ENCODE peak calls at places on chromosomes 5 and 9, in five cellular contexts. A is NCI-H1694 treated with DMSO at 0.1 percent for 48 hours; M is T-helper 17 cell; Z is kidney epithelial cell; O is stimulated activated CD8-positive, alpha-beta memory T cell treated with anti-CD3 and anti-CD28 coated beads, Interleukin-7, amount 100 ng/mL, for 48 hours. K is an unnamed sample.

GRCh38 chr5:1565737-1566734 is 42.3 kb upstream of the LPCAT1 start:
- DNase-seq in A (no peak), M (no peak), Z (no peak), O (no peak), K (no peak)

GRCh38 chr5:43433381-43433780 is 21.2 kb upstream of the CCL28 start:
- DNase-seq in A (no peak), M (no peak), Z (no peak), O (no peak), K (no peak)

GRCh38 chr9:89661391-89661949 is 56.7 kb downstream of the GADD45G start:
- DNase-seq in A (no peak), M (no peak), Z (no peak), O (no peak), K (no peak)

GRCh38 chr5:127950707-127951356 is 132.7 kb upstream of the SLC12A2 start:
- DNase-seq in A (no peak), M (no peak), Z (no peak), O (no peak), K (no peak)

GRCh38 chr9:99682378-99682777 is 139.3 kb upstream of the NR4A3 start:
- DNase-seq in A (no peak), M (no peak), Z (no peak), O (no peak), K (no peak)

GRCh38 chr9:76394896-76395244 is 644 bp upstream of the RFK start:
- DNase-seq in A (peak), M (peak), Z (no peak), O (no peak), K (peak)

GRCh38 chr9:20209421-20210340 is 412.6 kb downstream of the MLLT3 start:
- DNase-seq in A (no peak), M (no peak), Z (no peak), O (peak), K (no peak)

GRCh38 chr5:109560554-109560953 is 129.2 kb upstream of the MAN2A1 start:
- DNase-seq in A (no peak), M (no peak), Z (no peak), O (no peak), K (no peak)

GRCh38 chr9:13427587-13427986 is 148.1 kb upstream of the MPDZ start:
- DNase-seq in A (peak), M (no peak), Z (no peak), O (no peak), K (peak)

GRCh38 chr9:37963936-37964739 is 60.2 kb upstream of the SLC25A51 start:
- DNase-seq in A (no peak), M (no peak), Z (no peak), O (no peak), K (no peak)

GRCh38 chr9:80555782-80556325 is 984.1 kb downstream of the TLE4 start:
- DNase-seq in A (no peak), M (no peak), Z (no peak), O (no peak), K (no peak)

GRCh38 chr5:173917788-173918786 is 29.9 kb downstream of the CPEB4 start:
- DNase-seq in A (no peak), M (peak), Z (peak), O (no peak), K (peak)

GRCh38 chr9:34430843-34431437 is 27.4 kb downstream of the FAM219A start:
- DNase-seq in A (peak), M (no peak), Z (no peak), O (no peak), K (peak)

GRCh38 chr9:19782005-19782404 is 6.8 kb downstream of the SLC24A2 start:
- DNase-seq in A (no peak), M (no peak), Z (no peak), O (no peak), K (no peak)

GRCh38 chr5:16137177-16137576 is 42.4 kb downstream of the MARCHF11 start:
- DNase-seq in A (no peak), M (no peak), Z (no peak), O (no peak), K (no peak)

GRCh38 chr5:178244566-178244965 is 12.0 kb upstream of the PHYKPL start:
- DNase-seq in A (no peak), M (no peak), Z (no peak), O (no peak), K (no peak)

GRCh38 chr9:83006378-83006777 is 56.6 kb downstream of the RASEF start:
- DNase-seq in A (no peak), M (no peak), Z (no peak), O (no peak), K (no peak)

GRCh38 chr9:124724415-124725067 is 46.6 kb downstream of the NR6A1 start:
- DNase-seq in A (no peak), M (no peak), Z (no peak), O (no peak), K (no peak)

GRCh38 chr5:63127054-63127453 is 548.4 kb downstream of the LRRC70 start:
- DNase-seq in A (no peak), M (no peak), Z (peak), O (no peak), K (no peak)

GRCh38 chr9:27924502-27924901 is 351.2 kb upstream of the C9orf72 start:
- DNase-seq in A (no peak), M (no peak), Z (no peak), O (no peak), K (no peak)

GRCh38 chr5:68710514-68710913 is 383.3 kb upstream of the SLC30A5 start:
- DNase-seq in A (no peak), M (no peak), Z (no peak), O (no peak), K (no peak)

GRCh38 chr5:17096975-17097695 is 120.3 kb upstream of the BASP1 start:
- DNase-seq in A (no peak), M (no peak), Z (peak), O (no peak), K (no peak)

GRCh38 chr5:116681334-116682013 is 106.9 kb upstream of the SEMA6A start:
- DNase-seq in A (no peak), M (no peak), Z (no peak), O (no peak), K (no peak)

GRCh38 chr5:112824197-112824596 is 36.9 kb upstream of the SRP19 start:
- DNase-seq in A (no peak), M (no peak), Z (no peak), O (no peak), K (no peak)

GRCh38 chr5:41793156-41793770 is 77.0 kb downstream of the OXCT1 start:
- DNase-seq in A (peak), M (no peak), Z (no peak), O (no peak), K (no peak)

GRCh38 chr5:179375236-179375685 is 30.0 kb upstream of the ADAMTS2 start:
- DNase-seq in A (no peak), M (no peak), Z (no peak), O (no peak), K (no peak)

GRCh38 chr5:4372481-4372880 is 767.6 kb upstream of the ADAMTS16 start:
- DNase-seq in A (no peak), M (no peak), Z (no peak), O (no peak), K (no peak)

GRCh38 chr5:8005416-8005815 is 136.5 kb downstream of the MTRR start:
- DNase-seq in A (no peak), M (no peak), Z (no peak), O (no peak), K (no peak)

GRCh38 chr9:89608646-89609335 is 4.0 kb downstream of the GADD45G start:
- DNase-seq in A (no peak), M (no peak), Z (no peak), O (no peak), K (no peak)

K was measured in K562.